ENCODE peak calls at places on chromosome 16, in eight cellular contexts. I, R, O, K, W, N, V and M are unnamed samples. For H3K4me1, the result is how much of the 10 kb centered on the place peaks cover.

GRCh38 chr16:23160574-23160973 is 11.3 kb upstream of the USP31 start:
- DNase-seq in R (no peak), W (no peak), O (no peak), N (no peak), K (no peak), I (no peak), V (no peak), M (no peak)

GRCh38 chr16:4673387-4674046 is 19.8 kb upstream of the NUDT16L1 start:
- DNase-seq in V (no peak), K (no peak), N (no peak), O (no peak), W (no peak), I (no peak), R (no peak), M (no peak)

GRCh38 chr16:65509172-65509571 is 387.3 kb upstream of the CDH11 start:
- DNase-seq in R (no peak), I (no peak), N (no peak), V (no peak), K (no peak), W (peak), O (no peak), M (no peak)

GRCh38 chr16:24734382-24734781 is 4.9 kb downstream of the TNRC6A start:
- DNase-seq in I (no peak), O (no peak), R (no peak), V (no peak), K (no peak), N (peak), W (peak), M (no peak)

GRCh38 chr16:29811170-29811895 is 660 bp upstream of the PRRT2 start:
- DNase-seq in K (peak), I (peak), N (peak), R (peak), W (peak), O (peak), V (peak), M (peak)

GRCh38 chr16:57023541-57024249 is 34.3 kb downstream of the NLRC5 start:
- DNase-seq in O (no peak), R (no peak), W (no peak), K (no peak), V (peak), I (peak), N (no peak), M (peak)

GRCh38 chr16:46801428-46802049 is 29.4 kb downstream of the C16orf87 start:
- DNase-seq in N (peak), R (peak), O (no peak), I (no peak), W (peak), K (no peak), V (no peak), M (no peak)

GRCh38 chr16:61921373-61921772 is 114.9 kb downstream of the CDH8 start:
- DNase-seq in I (no peak), K (no peak), O (no peak), W (no peak), N (no peak), V (no peak), R (no peak), M (no peak)

GRCh38 chr16:75192606-75193264 is 14.2 kb downstream of the CTRB2 start:
- DNase-seq in I (no peak), W (no peak), R (peak), O (no peak), K (no peak), V (no peak), N (no peak), M (peak)

GRCh38 chr16:56860226-56861020 is 4.6 kb upstream of the SLC12A3 start:
- DNase-seq in V (peak), N (peak), O (no peak), W (no peak), I (peak), K (no peak), R (no peak), M (no peak)

GRCh38 chr16:27795992-27796614 is 246.2 kb downstream of the KATNIP start:
- DNase-seq in R (peak), W (peak), V (no peak), I (no peak), K (peak), N (peak), O (peak), M (peak)

GRCh38 chr16:46962629-46963028 is 10.8 kb downstream of the DNAJA2 start:
- DNase-seq in N (no peak), V (no peak), K (no peak), W (peak), R (no peak), O (no peak), I (no peak), M (no peak)

GRCh38 chr16:55836158-55836611 is 3.3 kb upstream of the CES1 start:
- DNase-seq in K (no peak), W (no peak), I (no peak), R (no peak), V (no peak), N (no peak), O (no peak), M (no peak)

GRCh38 chr16:6528217-6528616 is 804.4 kb upstream of the RBFOX1 start:
- DNase-seq in V (no peak), N (no peak), K (no peak), I (no peak), W (no peak), R (no peak), O (no peak), M (no peak)

GRCh38 chr16:2854700-2855309 is 3.2 kb downstream of the PRSS22 start:
- DNase-seq in N (no peak), O (no peak), K (no peak), W (no peak), I (no peak), V (no peak), R (peak), M (no peak)
- H3K4me3 ChIP-seq in N (no peak), O (no peak), K (no peak), W (no peak), I (no peak), V (no peak), R (no peak), M (no peak)

GRCh38 chr16:51239196-51239595 is 88.1 kb upstream of the SALL1 start:
- DNase-seq in N (no peak), R (no peak), V (no peak), W (no peak), O (no peak), I (no peak), K (no peak), M (no peak)
- H3K4me1 ChIP-seq in N (under half), R (under half), V (under half), W (under half), O (under half), I (under half), K (under half), M (under half)

GRCh38 chr16:12488371-12488770 is 315.3 kb downstream of the CPPED1 start:
- DNase-seq in R (no peak), W (no peak), N (no peak), V (no peak), I (no peak), K (no peak), O (no peak), M (no peak)
- H3K27ac ChIP-seq in R (no peak), W (no peak), N (no peak), V (no peak), I (no peak), K (no peak), O (no peak), M (no peak)

GRCh38 chr16:67538666-67539101 is 10.1 kb downstream of the RIPOR1 start:
- DNase-seq in I (no peak), K (no peak), O (no peak), V (no peak), N (peak), W (peak), R (no peak), M (no peak)
- H3K4me3 ChIP-seq in I (peak), K (no peak), O (peak), V (peak), N (peak), W (no peak), R (no peak), M (no peak)

DNA sequence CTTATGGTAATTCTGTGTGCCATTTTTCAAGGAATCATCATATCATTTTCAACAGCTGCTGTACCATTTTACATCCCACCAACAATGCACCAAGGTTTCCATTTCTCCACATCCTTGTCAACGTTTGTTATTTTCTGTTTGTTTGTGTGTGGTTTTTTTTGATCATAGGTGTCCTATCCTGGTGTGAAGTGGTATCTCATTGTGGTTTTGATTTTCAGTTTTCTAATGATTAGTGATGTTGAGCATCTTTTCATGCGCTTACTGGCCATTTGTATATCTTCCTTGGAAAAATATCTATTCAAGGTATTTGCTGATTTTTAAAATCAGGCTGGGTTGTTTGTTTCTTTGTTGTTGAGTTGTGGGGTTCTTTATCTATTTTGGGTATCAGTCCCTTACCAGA is 15.0 kb downstream of the CHD9 start:
- DNase-seq in N (no peak), R (no peak), W (no peak), V (no peak), I (no peak), O (no peak), K (no peak), M (no peak)
- H3K4me1 ChIP-seq in N (under half), R (under half), W (under half), V (under half), I (under half), O (half or more), K (under half), M (under half)

GRCh38 chr16:84933774-84934571 is 77.4 kb downstream of the ZDHHC7 start:
- DNase-seq in W (peak), I (no peak), O (no peak), K (peak), V (no peak), R (no peak), N (peak), M (peak)
- H3K27ac ChIP-seq in W (no peak), I (no peak), O (peak), K (peak), V (no peak), R (no peak), N (no peak), M (peak)

DNA sequence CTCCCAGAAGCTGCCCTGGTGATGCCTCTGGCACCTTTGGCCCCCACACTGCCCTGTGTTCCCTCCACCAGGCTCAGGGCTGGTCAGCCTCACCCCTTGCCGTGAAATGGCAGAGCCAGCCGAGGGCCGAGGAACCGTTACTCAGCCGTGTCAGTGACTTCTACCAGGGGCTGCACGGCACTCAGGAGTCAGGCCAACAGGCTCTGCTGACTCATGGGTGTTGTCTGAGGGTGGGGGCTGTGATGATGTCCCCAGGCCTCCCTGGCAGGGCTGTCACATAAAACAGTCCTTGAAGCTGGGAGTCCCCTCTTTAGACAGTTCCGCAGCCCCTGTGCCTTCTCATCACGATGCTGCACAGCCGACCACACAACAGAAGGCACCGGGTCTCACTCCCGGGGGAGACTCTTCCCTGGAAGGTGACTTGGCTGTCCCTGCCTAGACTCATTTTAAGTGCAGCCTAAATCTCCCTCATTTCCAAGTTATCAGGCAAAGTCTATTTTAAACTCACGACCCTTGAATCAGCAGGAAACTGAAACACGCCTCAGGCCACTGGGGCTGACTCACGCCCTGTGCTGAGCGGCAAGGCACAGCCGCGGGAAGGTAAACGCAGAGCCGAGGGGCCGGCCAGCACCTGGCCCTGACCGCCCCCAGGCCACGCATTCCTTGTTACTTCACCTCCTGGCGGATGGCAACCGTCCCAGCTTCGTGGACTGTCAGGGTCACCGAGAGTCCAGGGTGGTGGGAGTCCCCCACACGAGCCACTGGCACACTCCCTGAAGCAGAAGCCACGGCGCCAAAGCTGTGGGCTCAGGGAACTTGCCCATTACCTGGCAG is 102.6 kb downstream of the ZNF778 start:
- DNase-seq in I (no peak), K (peak), V (no peak), W (peak), R (peak), O (peak), N (peak), M (peak)
- H3K4me3 ChIP-seq in I (no peak), K (no peak), V (no peak), W (peak), R (peak), O (no peak), N (no peak), M (no peak)